ENCODE peak calls at places on chromosomes 5 and 9, in seven cellular contexts. I is HFF-Myc, R is GM12865, B is hippocampal formation, H is GM19239, X is iris pigment epithelial cell, E is NCI-H1436. T is an unnamed sample.

GRCh38 chr9:76271755-76272154 is 122.5 kb downstream of the RFK start:
- DNase-seq in I (no peak), R (no peak), B (no peak), H (no peak), X (peak; percentile 48), E (no peak), T (no peak)

GRCh38 chr5:67998709-67999251 is 216.8 kb upstream of the PIK3R1 start:
- DNase-seq in I (peak; percentile 71), R (no peak), B (no peak), H (no peak), X (peak; percentile 64), E (no peak), T (no peak)

GRCh38 chr5:109242518-109242917 is 167.3 kb downstream of the PJA2 start:
- DNase-seq in I (no peak), R (peak; percentile 4), B (no peak), H (no peak), X (peak; percentile 22), E (no peak), T (no peak)

GRCh38 chr9:37102476-37102875 is 17.9 kb upstream of the ZCCHC7 start:
- DNase-seq in I (no peak), R (no peak), B (no peak), H (no peak), X (no peak), E (no peak), T (no peak)

GRCh38 chr5:125274938-125275759 is 528.7 kb upstream of the ZNF608 start:
- DNase-seq in I (no peak), R (no peak), B (no peak), H (no peak), X (no peak), E (no peak), T (no peak)

GRCh38 chr9:130895038-130895437 is 1.6 kb downstream of the QRFP start:
- DNase-seq in I (no peak), R (no peak), B (no peak), H (no peak), X (no peak), E (no peak), T (no peak)

GRCh38 chr5:142737169-142737568 is 33.0 kb upstream of the ARHGAP26 start:
- DNase-seq in I (no peak), R (no peak), B (no peak), H (no peak), X (no peak), E (no peak), T (no peak)

GRCh38 chr9:110935829-110936228 is 102.4 kb downstream of the LPAR1 start:
- DNase-seq in I (no peak), R (peak; percentile 41), B (no peak), H (no peak), X (no peak), E (no peak), T (no peak)

GRCh38 chr5:59768204-59769040 is 125.1 kb downstream of the PDE4D start:
- DNase-seq in I (peak; percentile 78), R (peak; percentile 72), B (peak; percentile 24), H (no peak), X (peak; percentile 92), E (peak; percentile 67), T (no peak)

GRCh38 chr5:123673107-123673506 is 161.1 kb downstream of the CSNK1G3 start:
- DNase-seq in I (no peak), R (peak; percentile 2), B (no peak), H (no peak), X (no peak), E (no peak), T (peak; percentile 5)

GRCh38 chr9:841371-842209 is at the start of gene DMRT1:
- DNase-seq in I (no peak), R (peak; percentile 57), B (no peak), H (no peak), X (no peak), E (no peak), T (no peak)